ENCODE peak calls at places on chromosomes 11 and 22, in six cellular contexts. Q is fibroblast of lung, V is lung, I is PC-9, D is transverse colon, L is breast epithelium. S is an unnamed sample.

GRCh38 chr11:128039140-128040021 is 548.0 kb downstream of the ETS1 start:
- DNase-seq in Q (peak; percentile 98), V (peak; percentile 51), I (no peak), D (peak; percentile 48), L (peak; percentile 68), S (peak; percentile 55)

GRCh38 chr11:38680746-38681145 is 2082.7 kb upstream of the RAG2 start:
- DNase-seq in Q (no peak), V (no peak), I (peak; percentile 55), D (no peak), L (no peak), S (no peak)

GRCh38 chr22:16932577-16932976 is 75.4 kb downstream of the GAB4 start:
- DNase-seq in Q (no peak), V (peak; percentile 13), I (no peak), D (no peak), L (no peak), S (no peak)

GRCh38 chr11:60634151-60634550 is 65.3 kb upstream of the MS4A8 start:
- DNase-seq in Q (no peak), V (no peak), I (no peak), D (no peak), L (no peak), S (no peak)

GRCh38 chr22:39800790-39801540 is 92.6 kb downstream of the ENTHD1 start:
- DNase-seq in Q (no peak), V (no peak), I (no peak), D (no peak), L (no peak), S (no peak)

GRCh38 chr11:131817701-131818188 is 447.3 kb downstream of the NTM start:
- DNase-seq in Q (no peak), V (no peak), I (no peak), D (no peak), L (no peak), S (no peak)

GRCh38 chr11:47412152-47412746 is 3.9 kb downstream of the SLC39A13 start:
- DNase-seq in Q (no peak), V (peak; percentile 67), I (no peak), D (peak; percentile 57), L (no peak), S (peak; percentile 45)

GRCh38 chr11:132030896-132031295 is 660.5 kb downstream of the NTM start:
- DNase-seq in Q (peak; percentile 54), V (no peak), I (no peak), D (no peak), L (no peak), S (no peak)

GRCh38 chr11:79579063-79579462 is 138.2 kb upstream of the TENM4 start:
- DNase-seq in Q (peak; percentile 2), V (no peak), I (no peak), D (no peak), L (no peak), S (no peak)

GRCh38 chr11:113974741-113975470 is at the start of gene HTR3A:
- DNase-seq in Q (no peak), V (peak; percentile 82), I (peak; percentile 53), D (peak; percentile 53), L (no peak), S (no peak)

GRCh38 chr11:103622296-103622695 is 414.1 kb upstream of the DDI1 start:
- DNase-seq in Q (no peak), V (no peak), I (no peak), D (no peak), L (no peak), S (no peak)

GRCh38 chr11:76603202-76603601 is 67.3 kb downstream of the LRRC32 start:
- DNase-seq in Q (no peak), V (no peak), I (no peak), D (no peak), L (no peak), S (no peak)

GRCh38 chr11:106238704-106239360 is 161.4 kb downstream of the AASDHPPT start:
- DNase-seq in Q (no peak), V (no peak), I (no peak), D (no peak), L (no peak), S (no peak)

GRCh38 chr11:12288212-12288933 is 89.0 kb upstream of the PARVA start:
- DNase-seq in Q (peak; percentile 92), V (peak; percentile 70), I (peak; percentile 51), D (peak; percentile 79), L (peak; percentile 58), S (peak; percentile 28)

GRCh38 chr22:35448552-35448922 is 48.6 kb downstream of the MCM5 start:
- DNase-seq in Q (no peak), V (no peak), I (no peak), D (no peak), L (no peak), S (no peak)

GRCh38 chr11:30244255-30244654 is 13.4 kb downstream of the FSHB start:
- DNase-seq in Q (peak; percentile 86), V (no peak), I (no peak), D (no peak), L (no peak), S (no peak)

GRCh38 chr11:58927393-58928081 is 11.8 kb upstream of the GLYATL1 start:
- DNase-seq in Q (peak; percentile 62), V (no peak), I (no peak), D (peak; percentile 43), L (no peak), S (no peak)

GRCh38 chr11:129374081-129374992 is 1.3 kb upstream of the BARX2 start:
- DNase-seq in Q (no peak), V (no peak), I (peak; percentile 39), D (peak; percentile 14), L (no peak), S (no peak)

GRCh38 chr11:124108158-124108557 is 7.1 kb upstream of the VWA5A start:
- DNase-seq in Q (peak; percentile 28), V (no peak), I (no peak), D (peak; percentile 31), L (no peak), S (no peak)

GRCh38 chr11:17300372-17300771 is 23.8 kb downstream of the NUCB2 start:
- DNase-seq in Q (no peak), V (no peak), I (no peak), D (no peak), L (no peak), S (no peak)

GRCh38 chr11:65129649-65130441 is 4.5 kb downstream of the SYVN1 start:
- DNase-seq in Q (no peak), V (no peak), I (no peak), D (no peak), L (no peak), S (no peak)

GRCh38 chr11:94128746-94129504 is at the start of gene PANX1:
- DNase-seq in Q (peak; percentile 87), V (peak; percentile 82), I (peak; percentile 79), D (peak; percentile 80), L (peak; percentile 50), S (peak; percentile 75)

GRCh38 chr11:86119062-86119461 is 50.2 kb upstream of the PICALM start:
- DNase-seq in Q (peak; percentile 67), V (no peak), I (no peak), D (no peak), L (no peak), S (no peak)

GRCh38 chr11:76419896-76420295 is 24.9 kb upstream of the EMSY start:
- DNase-seq in Q (no peak), V (no peak), I (no peak), D (no peak), L (no peak), S (no peak)

GRCh38 chr11:6204708-6205107 is 649 bp upstream of the C11orf42 start:
- DNase-seq in Q (no peak), V (no peak), I (no peak), D (no peak), L (no peak), S (no peak)

GRCh38 chr22:41491379-41492100 is 22.6 kb downstream of the ACO2 start:
- DNase-seq in Q (peak; percentile 52), V (no peak), I (no peak), D (no peak), L (no peak), S (no peak)

GRCh38 chr11:40281055-40281580 is 1178.3 kb downstream of the LRRC4C start:
- DNase-seq in Q (peak; percentile 64), V (no peak), I (no peak), D (no peak), L (no peak), S (no peak)

GRCh38 chr11:57778318-57779037 is 16.9 kb downstream of the CTNND1 start:
- DNase-seq in Q (peak; percentile 99), V (peak; percentile 92), I (peak; percentile 99), D (peak; percentile 92), L (peak; percentile 89), S (no peak)

GRCh38 chr11:79546366-79546765 is 105.5 kb upstream of the TENM4 start:
- DNase-seq in Q (no peak), V (no peak), I (no peak), D (no peak), L (no peak), S (no peak)

GRCh38 chr11:96090711-96091110 is 166.8 kb upstream of the MTMR2 start:
- DNase-seq in Q (peak; percentile 82), V (no peak), I (peak; percentile 37), D (no peak), L (no peak), S (no peak)
- TF ChIP-seq CTCF in Q (no peak), V (no peak), I (no peak), D (no peak), L (no peak), S (no peak)

DNA sequence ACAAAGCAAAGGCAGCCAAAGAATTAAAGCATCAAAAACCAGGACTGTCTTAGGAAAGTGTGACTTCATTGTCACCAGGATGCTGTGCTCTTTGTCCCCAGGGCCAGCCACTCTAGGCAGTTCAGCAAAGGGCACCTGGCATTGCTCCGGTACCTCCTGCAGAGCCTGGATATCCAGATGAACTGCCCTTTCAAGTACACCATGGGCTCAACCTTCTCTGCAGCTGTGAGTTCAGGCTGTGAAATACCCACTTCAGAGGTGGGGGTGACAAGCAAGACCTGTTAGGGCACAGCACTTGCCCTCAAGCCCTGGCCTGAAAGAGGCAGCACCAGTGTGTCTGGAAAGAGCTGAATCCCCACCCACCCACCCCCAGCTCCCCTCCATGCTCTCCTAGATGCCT is 44.5 kb downstream of the KCNQ1OT1 start:
- DNase-seq in Q (no peak), V (no peak), I (no peak), D (no peak), L (no peak), S (no peak)
- H3K9me3 ChIP-seq in Q (no peaks in the 10 kb centered on the region), V (peaks cover 38% of the 10 kb centered on the region), I (peaks cover 46% of the 10 kb centered on the region), D (peaks cover 13% of the 10 kb centered on the region), L (peaks cover 30% of the 10 kb centered on the region), S (peaks cover 5% of the 10 kb centered on the region)

DNA sequence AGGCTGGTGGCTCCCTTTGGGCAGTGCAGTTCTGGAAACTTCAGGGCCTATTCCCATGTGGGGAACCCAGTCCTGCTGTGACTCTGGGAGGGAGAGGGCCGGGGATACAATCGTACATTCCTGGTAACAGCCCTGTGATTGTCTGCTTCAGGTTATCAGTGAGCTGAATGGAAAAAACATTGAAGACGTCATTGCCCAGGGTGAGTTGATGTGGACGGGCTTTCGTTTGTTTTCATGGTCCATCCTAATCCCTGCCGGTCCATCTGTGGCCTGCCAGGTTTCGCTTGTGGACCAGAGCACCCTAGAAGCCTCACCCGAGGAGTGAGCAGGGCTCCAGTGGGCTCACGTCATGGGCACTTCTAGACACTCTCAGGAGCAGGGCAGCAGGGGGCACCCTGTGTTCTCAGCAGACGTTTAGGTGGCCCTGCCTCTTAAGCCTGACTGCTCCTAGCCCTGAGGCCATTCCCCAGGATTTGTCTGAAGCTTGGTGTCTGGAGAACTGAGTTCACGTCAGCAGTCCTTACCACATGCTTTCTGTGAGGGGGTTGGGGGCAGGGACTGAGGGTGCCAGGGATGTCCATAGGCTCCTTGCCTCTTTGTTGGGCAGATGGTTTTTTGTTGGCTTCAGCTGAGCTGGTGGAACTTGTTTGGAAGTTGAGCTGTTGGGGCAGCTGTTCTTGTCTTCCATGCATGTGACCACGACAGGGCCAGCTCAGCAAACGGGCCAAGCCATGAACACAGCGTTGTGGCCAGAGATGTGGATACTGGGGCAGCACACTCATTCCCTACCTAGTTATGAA is 1.9 kb downstream of the RPLP2 start:
- DNase-seq in Q (no peak), V (no peak), I (peak; percentile 24), D (no peak), L (no peak), S (no peak)
- H3K27ac ChIP-seq in Q (peak overlapping the region; percentile 96), V (peak overlapping the region; percentile 5), I (no peak overlapping the region), D (peak overlapping the region; percentile 94), L (peak overlapping the region; percentile 56), S (no peak overlapping the region)

GRCh38 chr11:116964269-116964668 is 126.8 kb upstream of the APOA1 start:
- DNase-seq in Q (peak; percentile 26), V (no peak), I (no peak), D (no peak), L (no peak), S (no peak)
- TF ChIP-seq CTCF in Q (no peak), V (no peak), I (no peak), D (no peak), L (no peak), S (no peak)

S was measured in CD4-positive, alpha-beta T cell.